ENCODE peak calls at places on chromosomes 5 and 9, in four cellular contexts. I is stimulated activated effector memory CD8-positive, alpha-beta T cell treated with anti-CD3 and anti-CD28 coated beads, Interleukin-12 subunit alpha, Interleukin-12 subunit beta, amount 100 ng/mL, for 72 hours; Y is ureter; U is astrocyte of the spinal cord. E is an unnamed sample.

GRCh38 chr5:96175090-96175489 is 213.4 kb upstream of the ELL2 start:
- DNase-seq in Y (no peak), I (no peak), U (no peak), E (no peak)

GRCh38 chr5:38420691-38421395 is 135.6 kb downstream of the LIFR start:
- DNase-seq in Y (no peak), I (peak; percentile 6), U (peak; percentile 69), E (peak; percentile 71)

GRCh38 chr9:38434833-38435232 is 10.6 kb upstream of the IGFBPL1 start:
- DNase-seq in Y (peak; percentile 40), U (no peak), I (no peak), E (no peak)

GRCh38 chr9:126956929-126957686 is 42.5 kb downstream of the RALGPS1 start:
- DNase-seq in Y (no peak), U (peak; percentile 68), I (no peak), E (peak; percentile 57)

GRCh38 chr9:135014341-135015010 is 73.0 kb upstream of the OLFM1 start:
- DNase-seq in U (no peak), Y (no peak), I (no peak), E (no peak)

GRCh38 chr9:77909306-77909705 is 122.3 kb downstream of the GNAQ start:
- DNase-seq in I (no peak), U (no peak), Y (no peak), E (no peak)

GRCh38 chr5:82105457-82105856 is 133.6 kb downstream of the ATG10 start:
- DNase-seq in I (no peak), U (no peak), Y (no peak), E (no peak)

GRCh38 chr9:32966036-32966435 is 35.4 kb downstream of the APTX start:
- DNase-seq in I (no peak), U (no peak), Y (no peak), E (no peak)